ENCODE peak calls at places on chromosomes 2 and 18, in five cellular contexts. X is skeletal muscle cell, C is T-helper 2 cell, F is HCEC 1CT, N is glutamatergic neuron. K is an unnamed sample.

GRCh38 chr18:48676346-48676745 is 137.5 kb downstream of the CTIF start:
- DNase-seq in X (no peak), C (no peak), F (no peak), N (peak), K (no peak)

GRCh38 chr2:149747456-149747855 is 159.9 kb upstream of the MMADHC start:
- DNase-seq in X (no peak), C (no peak), F (peak), N (no peak), K (no peak)

GRCh38 chr2:37378411-37378810 is 34.0 kb downstream of the QPCT start:
- DNase-seq in X (no peak), C (no peak), F (peak), N (no peak), K (no peak)

GRCh38 chr2:26615336-26616031 is 25.7 kb downstream of the CIB4 start:
- DNase-seq in X (no peak), C (no peak), F (no peak), N (no peak), K (no peak)

GRCh38 chr2:152445791-152446201 is 110.8 kb downstream of the FMNL2 start:
- DNase-seq in X (peak), C (no peak), F (peak), N (no peak), K (peak)

GRCh38 chr18:76499596-76500340 is 4.7 kb upstream of the ZNF516 start:
- DNase-seq in X (no peak), C (no peak), F (no peak), N (no peak), K (no peak)

GRCh38 chr2:234420406-234420805 is 76.5 kb downstream of the ARL4C start:
- DNase-seq in X (no peak), C (no peak), F (no peak), N (no peak), K (no peak)

GRCh38 chr2:88451647-88452150 is 794 bp downstream of the FOXI3 start:
- DNase-seq in X (no peak), C (no peak), F (no peak), N (peak), K (no peak)

GRCh38 chr2:44964704-44965343 is 23.3 kb downstream of the SIX3 start:
- DNase-seq in X (no peak), C (no peak), F (no peak), N (peak), K (no peak)

GRCh38 chr18:56702946-56703345 is 51.8 kb downstream of the WDR7 start:
- DNase-seq in X (no peak), C (no peak), F (peak), N (no peak), K (no peak)

GRCh38 chr2:118557791-118558190 is 289.7 kb downstream of the EN1 start:
- DNase-seq in X (no peak), C (no peak), F (no peak), N (no peak), K (no peak)

GRCh38 chr2:53767405-53768232 is at the start of gene CHAC2:
- DNase-seq in X (no peak), C (peak), F (peak), N (peak), K (peak)

GRCh38 chr2:100126172-100126571 is 16.2 kb downstream of the AFF3 start:
- DNase-seq in X (no peak), C (no peak), F (no peak), N (no peak), K (no peak)

GRCh38 chr2:85308951-85309555 is 18.7 kb downstream of the TGOLN2 start:
- DNase-seq in X (no peak), C (no peak), F (peak), N (peak), K (no peak)

GRCh38 chr2:86622878-86623548 is 652 bp downstream of the RNF103 start:
- DNase-seq in X (no peak), C (peak), F (peak), N (peak), K (no peak)

GRCh38 chr2:238511614-238511950 is 84.9 kb downstream of the ASB1 start:
- DNase-seq in X (no peak), C (no peak), F (no peak), N (no peak), K (no peak)

GRCh38 chr2:29114841-29115609 is at the start of gene CLIP4:
- DNase-seq in X (no peak), C (peak), F (peak), N (peak), K (peak)

GRCh38 chr2:133434962-133435668 is 133.1 kb downstream of the NCKAP5 start:
- DNase-seq in X (peak), C (no peak), F (no peak), N (no peak), K (no peak)

GRCh38 chr2:7053650-7054262 is 136.5 kb downstream of the RNF144A start:
- DNase-seq in X (no peak), C (no peak), F (no peak), N (peak), K (no peak)

GRCh38 chr18:48084858-48085257 is 154.4 kb upstream of the SMAD2 start:
- DNase-seq in X (no peak), C (no peak), F (no peak), N (no peak), K (no peak)

GRCh38 chr2:168915433-168916328 is 14.6 kb downstream of the G6PC2 start:
- DNase-seq in X (no peak), C (no peak), F (no peak), N (no peak), K (no peak)

K was measured in stromal cell of bone marrow.